ENCODE peak calls at places on chromosome 10, in four cellular contexts. F is cardiac fibroblast; O is activated T-helper 2 cell treated with anti-CD3 and anti-CD28 coated beads, Interferon-gamma antibody, Interleukin-2, Interleukin-4, amounts not matched to agents 10 μg/mL and 5 μg/mL and 100 μg/mL, durations not matched to agents 14 hours and 24 hours and 36 hours; S is iris pigment epithelial cell. P is an unnamed sample.

GRCh38 chr10:58243269-58243668 is 24.4 kb downstream of the IPMK start:
- DNase-seq in F (no peak), S (no peak), O (no peak), P (no peak)

GRCh38 chr10:117914330-117914729 is 132.4 kb downstream of the RAB11FIP2 start:
- DNase-seq in S (no peak), O (no peak), F (no peak), P (no peak)

GRCh38 chr10:25078659-25079429 is 62.4 kb downstream of the THNSL1 start:
- DNase-seq in F (peak), O (no peak), S (no peak), P (no peak)

GRCh38 chr10:76287856-76288255 is 856.4 kb downstream of the LRMDA start:
- DNase-seq in F (peak), S (no peak), O (no peak), P (no peak)

GRCh38 chr10:36094091-36094490 is 452.0 kb upstream of the FZD8 start:
- DNase-seq in O (no peak), S (no peak), F (peak), P (no peak)

GRCh38 chr10:99631496-99631895 is 11.3 kb upstream of the SLC25A28 start:
- DNase-seq in S (peak), O (no peak), F (peak), P (no peak)

GRCh38 chr10:79189853-79190435 is 121.2 kb downstream of the ZMIZ1 start:
- DNase-seq in S (no peak), O (no peak), F (no peak), P (no peak)

GRCh38 chr10:30629653-30630052 is at the start of gene LYZL2:
- DNase-seq in S (no peak), O (no peak), F (no peak), P (no peak)

GRCh38 chr10:73967022-73967429 is 30.9 kb upstream of the VCL start:
- DNase-seq in F (no peak), S (no peak), O (no peak), P (no peak)

GRCh38 chr10:2925631-2926030 is 141.7 kb upstream of the PFKP start:
- DNase-seq in F (peak), O (no peak), S (peak), P (no peak)

GRCh38 chr10:11080564-11080984 is 62.9 kb downstream of the CELF2 start:
- DNase-seq in S (no peak), O (no peak), F (no peak), P (no peak)

GRCh38 chr10:120999868-121000267 is 148.7 kb downstream of the WDR11 start:
- DNase-seq in F (no peak), O (no peak), S (no peak), P (no peak)

GRCh38 chr10:73501651-73502050 is 5.8 kb upstream of the PPP3CB start:
- DNase-seq in O (no peak), F (no peak), S (peak), P (no peak)

GRCh38 chr10:109904397-109904796 is 18.9 kb downstream of the XPNPEP1 start:
- DNase-seq in O (no peak), S (no peak), F (no peak), P (no peak)

GRCh38 chr10:45410807-45411606 is 37.0 kb downstream of the ALOX5 start:
- DNase-seq in O (no peak), S (no peak), F (peak), P (no peak)

GRCh38 chr10:70052462-70053211 is at the start of gene MACROH2A2:
- DNase-seq in S (peak), F (peak), O (no peak), P (peak)

GRCh38 chr10:32155075-32155516 is 98.9 kb upstream of the KIF5B start:
- DNase-seq in F (peak), O (no peak), S (peak), P (no peak)

GRCh38 chr10:102918817-102919236 is 733 bp downstream of the CNNM2 start:
- DNase-seq in S (no peak), O (peak), F (no peak), P (peak)

GRCh38 chr10:45315508-45315907 is at the start of gene OR13A1:
- DNase-seq in S (no peak), O (no peak), F (no peak), P (no peak)

GRCh38 chr10:131211146-131211545 is 100.4 kb downstream of the TCERG1L start:
- DNase-seq in O (no peak), F (no peak), S (no peak), P (no peak)

GRCh38 chr10:71836594-71836970 is 14.5 kb downstream of the PSAP start:
- DNase-seq in S (no peak), O (no peak), F (peak), P (no peak)

GRCh38 chr10:35961501-35961900 is 319.4 kb upstream of the FZD8 start:
- DNase-seq in S (peak), F (peak), O (no peak), P (no peak)

GRCh38 chr10:120067427-120067826 is 174.9 kb downstream of the SEC23IP start:
- DNase-seq in S (no peak), O (no peak), F (no peak), P (no peak)

GRCh38 chr10:122417667-122418066 is 36.8 kb upstream of the ARMS2 start:
- DNase-seq in O (no peak), S (peak), F (peak), P (no peak)

GRCh38 chr10:100138921-100139496 is 46.8 kb downstream of the ERLIN1 start:
- DNase-seq in F (no peak), O (no peak), S (no peak), P (no peak)

GRCh38 chr10:24518981-24519597 is 204.6 kb downstream of the ARHGAP21 start:
- DNase-seq in S (peak), F (peak), O (peak), P (peak)

GRCh38 chr10:12588091-12588850 is 238.9 kb downstream of the CAMK1D start:
- DNase-seq in F (no peak), S (no peak), O (peak), P (peak)

GRCh38 chr10:109650228-109650627 is 273.1 kb downstream of the XPNPEP1 start:
- DNase-seq in O (no peak), F (no peak), S (no peak), P (no peak)

GRCh38 chr10:131073469-131074060 is 238.0 kb downstream of the TCERG1L start:
- DNase-seq in S (no peak), F (no peak), O (no peak), P (no peak)

GRCh38 chr10:4623757-4624420 is 202.1 kb upstream of the AKR1E2 start:
- DNase-seq in F (peak), S (peak), O (no peak), P (no peak)

GRCh38 chr10:46526682-46527038 is 29.8 kb downstream of the GPRIN2 start:
- DNase-seq in S (no peak), F (peak), O (no peak), P (no peak)

GRCh38 chr10:87674963-87675362 is 15.3 kb downstream of the PAPSS2 start:
- DNase-seq in F (peak), S (peak), O (no peak), P (no peak)

GRCh38 chr10:70537398-70538194 is 59.0 kb downstream of the PALD1 start:
- DNase-seq in O (no peak), S (no peak), F (no peak), P (no peak)